ENCODE peak calls at places on chromosomes 16 and 17, in five cellular contexts. One of them, this sample, is unnamed.

GRCh38 chr17:39177256-39177655 is 11.3 kb upstream of the ARL5C start:
- ATAC-seq in upper lobe of left lung: no peak
- ATAC-seq in HepG2: no peak
- ATAC-seq in GM12878: no peak
- ATAC-seq in K562: peak; percentile 50
- ATAC-seq in this sample: no peak

GRCh38 chr17:36856921-36857381 is 80.3 kb upstream of the LHX1 start:
- ATAC-seq in upper lobe of left lung: no peak
- ATAC-seq in HepG2: no peak
- ATAC-seq in GM12878: no peak
- ATAC-seq in K562: no peak
- ATAC-seq in this sample: no peak

GRCh38 chr17:50130778-50131317 is 888 bp upstream of the SAMD14 start:
- ATAC-seq in upper lobe of left lung: no peak
- ATAC-seq in HepG2: peak; percentile 25
- ATAC-seq in GM12878: peak; percentile 7
- ATAC-seq in K562: no peak
- ATAC-seq in this sample: no peak

GRCh38 chr17:39769974-39770587 is 32.3 kb downstream of the GRB7 start:
- ATAC-seq in upper lobe of left lung: no peak
- ATAC-seq in HepG2: no peak
- ATAC-seq in GM12878: peak; percentile 81
- ATAC-seq in K562: no peak
- ATAC-seq in this sample: no peak

GRCh38 chr17:8109669-8110455 is 8.5 kb downstream of the ALOXE3 start:
- ATAC-seq in upper lobe of left lung: peak; percentile 77
- ATAC-seq in HepG2: peak; percentile 89
- ATAC-seq in GM12878: peak; percentile 99
- ATAC-seq in K562: peak; percentile 95
- ATAC-seq in this sample: peak; percentile 54

GRCh38 chr17:48459070-48459469 is 29.1 kb upstream of the SKAP1 start:
- ATAC-seq in upper lobe of left lung: no peak
- ATAC-seq in HepG2: no peak
- ATAC-seq in GM12878: peak; percentile 15
- ATAC-seq in K562: no peak
- ATAC-seq in this sample: no peak

GRCh38 chr16:28311913-28312312 is 19.6 kb downstream of the SBK1 start:
- ATAC-seq in upper lobe of left lung: no peak
- ATAC-seq in HepG2: peak; percentile 32
- ATAC-seq in GM12878: no peak
- ATAC-seq in K562: no peak
- ATAC-seq in this sample: no peak

GRCh38 chr16:85123891-85124635 is 11.8 kb upstream of the CIBAR2 start:
- ATAC-seq in upper lobe of left lung: peak; percentile 79
- ATAC-seq in HepG2: peak; percentile 15
- ATAC-seq in GM12878: no peak
- ATAC-seq in K562: no peak
- ATAC-seq in this sample: peak; percentile 54

GRCh38 chr16:17062676-17063075 is 408.1 kb downstream of the XYLT1 start:
- ATAC-seq in upper lobe of left lung: no peak
- ATAC-seq in HepG2: no peak
- ATAC-seq in GM12878: no peak
- ATAC-seq in K562: no peak
- ATAC-seq in this sample: no peak

GRCh38 chr17:36124879-36125824 is 21.5 kb downstream of the CCL4 start:
- ATAC-seq in upper lobe of left lung: no peak
- ATAC-seq in HepG2: no peak
- ATAC-seq in GM12878: no peak
- ATAC-seq in K562: no peak
- ATAC-seq in this sample: no peak

GRCh38 chr17:20096430-20096829 is 87.3 kb downstream of the SPECC1 start:
- ATAC-seq in upper lobe of left lung: no peak
- ATAC-seq in HepG2: no peak
- ATAC-seq in GM12878: no peak
- ATAC-seq in K562: no peak
- ATAC-seq in this sample: no peak

GRCh38 chr17:1078831-1079561 is 82.1 kb downstream of the TIMM22 start:
- ATAC-seq in upper lobe of left lung: no peak
- ATAC-seq in HepG2: no peak
- ATAC-seq in GM12878: no peak
- ATAC-seq in K562: no peak
- ATAC-seq in this sample: no peak

GRCh38 chr17:39675390-39676082 is 7.3 kb downstream of the PNMT start:
- ATAC-seq in upper lobe of left lung: no peak
- ATAC-seq in HepG2: no peak
- ATAC-seq in GM12878: no peak
- ATAC-seq in K562: no peak
- ATAC-seq in this sample: no peak

GRCh38 chr17:66290097-66290722 is 12.2 kb upstream of the PRKCA start:
- ATAC-seq in upper lobe of left lung: no peak
- ATAC-seq in HepG2: peak; percentile 90
- ATAC-seq in GM12878: peak; percentile 60
- ATAC-seq in K562: peak; percentile 90
- ATAC-seq in this sample: no peak

GRCh38 chr16:69193860-69194259 is 6.9 kb downstream of the SNTB2 start:
- ATAC-seq in upper lobe of left lung: no peak
- ATAC-seq in HepG2: peak; percentile 86
- ATAC-seq in GM12878: no peak
- ATAC-seq in K562: no peak
- ATAC-seq in this sample: no peak

GRCh38 chr16:3983081-3983520 is 102.6 kb upstream of the CREBBP start:
- ATAC-seq in upper lobe of left lung: peak; percentile 59
- ATAC-seq in HepG2: peak; percentile 69
- ATAC-seq in GM12878: peak; percentile 85
- ATAC-seq in K562: peak; percentile 99
- ATAC-seq in this sample: peak; percentile 85

GRCh38 chr16:31453255-31454204 is 5.8 kb upstream of the ARMC5 start:
- ATAC-seq in upper lobe of left lung: peak; percentile 41
- ATAC-seq in HepG2: peak; percentile 52
- ATAC-seq in GM12878: no peak
- ATAC-seq in K562: peak; percentile 63
- ATAC-seq in this sample: peak; percentile 32

GRCh38 chr17:35052240-35052608 is 11.3 kb downstream of the RFFL start:
- ATAC-seq in upper lobe of left lung: no peak
- ATAC-seq in HepG2: no peak
- ATAC-seq in GM12878: peak; percentile 47
- ATAC-seq in K562: no peak
- ATAC-seq in this sample: no peak

GRCh38 chr16:88489163-88489721 is 36.2 kb downstream of the ZFPM1 start:
- ATAC-seq in upper lobe of left lung: no peak
- ATAC-seq in HepG2: no peak
- ATAC-seq in GM12878: no peak
- ATAC-seq in K562: no peak
- ATAC-seq in this sample: no peak

GRCh38 chr16:30715777-30716445 is 16.9 kb downstream of the SRCAP start:
- ATAC-seq in upper lobe of left lung: peak; percentile 71
- ATAC-seq in HepG2: no peak
- ATAC-seq in GM12878: peak; percentile 75
- ATAC-seq in K562: no peak
- ATAC-seq in this sample: no peak

GRCh38 chr16:50072730-50073129 is 7.0 kb downstream of the HEATR3 start:
- ATAC-seq in upper lobe of left lung: no peak
- ATAC-seq in HepG2: no peak
- ATAC-seq in GM12878: peak; percentile 45
- ATAC-seq in K562: no peak
- ATAC-seq in this sample: no peak

GRCh38 chr16:83882118-83882879 is 16.6 kb upstream of the MLYCD start:
- ATAC-seq in upper lobe of left lung: no peak
- ATAC-seq in HepG2: no peak
- ATAC-seq in GM12878: no peak
- ATAC-seq in K562: no peak
- ATAC-seq in this sample: no peak

GRCh38 chr17:67830440-67830839 is 5.1 kb downstream of the BPTF start:
- ATAC-seq in upper lobe of left lung: no peak
- ATAC-seq in HepG2: peak; percentile 22
- ATAC-seq in GM12878: no peak
- ATAC-seq in K562: peak; percentile 17
- ATAC-seq in this sample: no peak

GRCh38 chr16:87126403-87127025 is 190.7 kb downstream of the C16orf95 start:
- ATAC-seq in upper lobe of left lung: no peak
- ATAC-seq in HepG2: peak; percentile 67
- ATAC-seq in GM12878: no peak
- ATAC-seq in K562: no peak
- ATAC-seq in this sample: no peak

GRCh38 chr17:43880420-43880991 is 26.8 kb downstream of the MPP2 start:
- ATAC-seq in upper lobe of left lung: peak; percentile 14
- ATAC-seq in HepG2: peak; percentile 69
- ATAC-seq in GM12878: peak; percentile 74
- ATAC-seq in K562: peak; percentile 75
- ATAC-seq in this sample: no peak

GRCh38 chr17:50908860-50909764 is 43.0 kb upstream of the TOB1 start:
- ATAC-seq in upper lobe of left lung: peak; percentile 41
- ATAC-seq in HepG2: peak; percentile 81
- ATAC-seq in GM12878: peak; percentile 18
- ATAC-seq in K562: peak; percentile 37
- ATAC-seq in this sample: peak; percentile 46

GRCh38 chr17:77449908-77450741 is 309.4 kb downstream of the SEC14L1 start:
- ATAC-seq in upper lobe of left lung: peak; percentile 63
- ATAC-seq in HepG2: peak; percentile 68
- ATAC-seq in GM12878: peak; percentile 34
- ATAC-seq in K562: peak; percentile 79
- ATAC-seq in this sample: peak; percentile 48
- H3K27ac ChIP-seq in upper lobe of left lung: peak overlapping the region; percentile 79
- H3K27ac ChIP-seq in HepG2: peak overlapping the region; percentile 95
- H3K27ac ChIP-seq in GM12878: peak overlapping the region; percentile 99
- H3K27ac ChIP-seq in K562: peak overlapping the region; percentile 71
- H3K27ac ChIP-seq in this sample: peak overlapping the region; percentile 93

DNA sequence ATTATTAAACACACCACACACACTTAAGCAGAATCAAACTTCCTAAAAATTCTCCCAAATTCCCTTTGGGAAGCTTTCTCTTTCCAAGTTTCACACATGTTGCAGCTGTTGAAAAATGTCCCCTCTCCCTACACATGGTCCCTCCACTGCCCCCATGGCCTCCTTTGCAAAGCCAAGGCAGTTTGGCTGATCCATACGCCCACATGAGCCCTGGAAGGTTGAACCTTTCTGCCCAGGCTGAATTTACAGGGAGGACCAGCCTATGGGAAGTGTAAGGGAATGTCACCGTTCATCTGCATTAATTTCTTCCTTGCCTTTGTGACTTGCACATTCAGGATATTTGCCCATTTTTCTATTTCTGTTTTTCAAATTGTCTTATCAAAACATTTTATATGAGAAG is 31.1 kb upstream of the SHISA6 start:
- ATAC-seq in upper lobe of left lung: no peak
- ATAC-seq in HepG2: no peak
- ATAC-seq in GM12878: no peak
- ATAC-seq in K562: no peak
- ATAC-seq in this sample: no peak
- TF ChIP-seq EP300 in upper lobe of left lung: no peak
- TF ChIP-seq EP300 in HepG2: no peak
- TF ChIP-seq EP300 in GM12878: no peak
- TF ChIP-seq EP300 in K562: no peak
- TF ChIP-seq EP300 in this sample: no peak

GRCh38 chr16:23016372-23016771 is 132.9 kb downstream of the USP31 start:
- ATAC-seq in upper lobe of left lung: no peak
- ATAC-seq in HepG2: no peak
- ATAC-seq in GM12878: peak; percentile 70
- ATAC-seq in K562: no peak
- ATAC-seq in this sample: no peak

GRCh38 chr16:23014592-23014991 is 134.7 kb downstream of the USP31 start:
- ATAC-seq in upper lobe of left lung: no peak
- ATAC-seq in HepG2: no peak
- ATAC-seq in GM12878: peak; percentile 64
- ATAC-seq in K562: peak; percentile 42
- ATAC-seq in this sample: no peak

GRCh38 chr16:23015580-23015979 is 133.7 kb downstream of the USP31 start:
- ATAC-seq in upper lobe of left lung: no peak
- ATAC-seq in HepG2: no peak
- ATAC-seq in GM12878: peak; percentile 81
- ATAC-seq in K562: no peak
- ATAC-seq in this sample: no peak

GRCh38 chr16:23009075-23009474 is 140.2 kb downstream of the USP31 start:
- ATAC-seq in upper lobe of left lung: no peak
- ATAC-seq in HepG2: no peak
- ATAC-seq in GM12878: no peak
- ATAC-seq in K562: no peak
- ATAC-seq in this sample: no peak

GRCh38 chr16:23013484-23013883 is 135.8 kb downstream of the USP31 start:
- ATAC-seq in upper lobe of left lung: no peak
- ATAC-seq in HepG2: peak; percentile 70
- ATAC-seq in GM12878: no peak
- ATAC-seq in K562: peak; percentile 41
- ATAC-seq in this sample: no peak
- TF ChIP-seq POLR2AphosphoS5 in upper lobe of left lung: no peak
- TF ChIP-seq POLR2AphosphoS5 in HepG2: no peak
- TF ChIP-seq POLR2AphosphoS5 in GM12878: no peak
- TF ChIP-seq POLR2AphosphoS5 in K562: no peak
- TF ChIP-seq POLR2AphosphoS5 in this sample: no peak

GRCh38 chr17:9158545-9159452 is 137.5 kb downstream of the NTN1 start:
- ATAC-seq in upper lobe of left lung: no peak
- ATAC-seq in HepG2: no peak
- ATAC-seq in GM12878: no peak
- ATAC-seq in K562: no peak
- ATAC-seq in this sample: peak; percentile 54
- H3K27ac ChIP-seq in upper lobe of left lung: no peak overlapping the region
- H3K27ac ChIP-seq in HepG2: no peak overlapping the region
- H3K27ac ChIP-seq in GM12878: no peak overlapping the region
- H3K27ac ChIP-seq in K562: no peak overlapping the region
- H3K27ac ChIP-seq in this sample: peak overlapping the region; percentile 51

DNA sequence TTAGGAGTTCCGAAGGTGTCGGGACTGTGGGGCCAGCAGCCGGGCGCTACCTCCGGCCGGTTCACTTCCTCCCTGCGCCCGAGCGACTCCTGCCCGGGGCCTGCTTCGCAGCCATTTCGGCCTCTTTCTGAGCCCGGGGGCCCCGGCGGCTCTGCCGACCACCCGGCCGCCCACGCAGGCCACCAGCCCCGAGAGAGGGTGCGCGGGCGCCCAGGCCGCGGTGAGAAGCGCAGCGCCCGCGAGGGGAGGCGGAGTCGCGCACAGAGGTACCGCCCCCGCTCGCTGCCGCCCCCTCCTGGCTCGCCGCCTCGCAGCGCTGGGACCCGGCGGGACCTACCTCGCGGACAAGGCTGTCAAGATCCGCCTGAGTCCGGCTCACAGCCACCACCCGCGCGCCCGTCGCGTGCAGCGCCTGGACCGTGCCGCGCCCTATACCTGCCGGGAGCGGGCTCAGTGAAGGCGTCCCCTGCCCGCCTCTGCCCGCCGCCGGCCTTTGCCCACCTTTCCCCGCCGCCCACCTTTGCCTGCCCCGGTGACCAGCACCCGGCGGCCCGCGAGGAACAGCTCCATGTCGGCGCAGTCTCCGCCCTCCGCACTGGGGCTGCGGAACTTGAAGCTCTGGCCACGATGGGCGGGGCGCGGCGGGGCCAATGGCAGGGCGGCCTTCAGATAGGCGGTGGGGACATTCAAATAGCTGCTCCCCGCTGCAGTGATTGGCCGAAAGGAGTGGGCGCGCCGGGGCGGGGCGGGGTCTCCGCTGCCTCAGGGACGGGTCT is at the start of gene DCXR:
- ATAC-seq in upper lobe of left lung: peak; percentile 99
- ATAC-seq in HepG2: peak; percentile 89
- ATAC-seq in GM12878: peak; percentile 98
- ATAC-seq in K562: peak; percentile 95
- ATAC-seq in this sample: peak; percentile 98
- TF ChIP-seq EP300 in upper lobe of left lung: no peak
- TF ChIP-seq EP300 in HepG2: no peak
- TF ChIP-seq EP300 in GM12878: no peak
- TF ChIP-seq EP300 in K562: no peak
- TF ChIP-seq EP300 in this sample: no peak

GRCh38 chr17:63002625-63003024 is 36.6 kb downstream of the TANC2 start:
- ATAC-seq in upper lobe of left lung: no peak
- ATAC-seq in HepG2: no peak
- ATAC-seq in GM12878: no peak
- ATAC-seq in K562: no peak
- ATAC-seq in this sample: no peak
- TF ChIP-seq POLR2AphosphoS5 in upper lobe of left lung: no peak
- TF ChIP-seq POLR2AphosphoS5 in HepG2: no peak
- TF ChIP-seq POLR2AphosphoS5 in GM12878: no peak
- TF ChIP-seq POLR2AphosphoS5 in K562: no peak
- TF ChIP-seq POLR2AphosphoS5 in this sample: no peak

This sample was measured in gastroesophageal sphincter.